ENCODE peak calls at places on chromosomes 2 and 18, in seven cellular contexts. M, G, C, V, E, O and B are unnamed samples.

GRCh38 chr2:142757111-142757510 is 120.4 kb upstream of the KYNU start:
- DNase-seq in M (no peak), E (no peak), V (no peak), O (no peak), G (no peak), C (no peak), B (no peak)

GRCh38 chr2:202490479-202490878 is 114.4 kb downstream of the BMPR2 start:
- DNase-seq in M (no peak), E (no peak), O (no peak), G (no peak), C (no peak), V (no peak), B (no peak)

GRCh38 chr2:15363142-15363541 is 198.0 kb downstream of the NBAS start:
- DNase-seq in E (no peak), G (no peak), V (no peak), M (no peak), C (no peak), O (no peak), B (no peak)

GRCh38 chr18:51427012-51427411 is 229.5 kb upstream of the MEX3C start:
- DNase-seq in E (no peak), O (no peak), C (no peak), G (no peak), M (no peak), V (no peak), B (no peak)

GRCh38 chr2:40639294-40639693 is 187.4 kb upstream of the SLC8A1 start:
- DNase-seq in E (no peak), V (no peak), G (no peak), O (no peak), C (no peak), M (no peak), B (no peak)

GRCh38 chr2:20397811-20398447 is 47.3 kb upstream of the PUM2 start:
- DNase-seq in M (no peak), G (no peak), O (no peak), V (no peak), C (no peak), E (no peak), B (no peak)

GRCh38 chr18:54223568-54224241 is 764 bp downstream of the MBD2 start:
- DNase-seq in V (peak; percentile 48), O (peak; percentile 38), C (peak; percentile 41), G (peak; percentile 73), E (peak; percentile 65), M (peak; percentile 74), B (peak; percentile 18)

GRCh38 chr2:46847185-46847710 is 68.4 kb downstream of the MCFD2 start:
- DNase-seq in G (peak; percentile 95), E (no peak), V (no peak), O (no peak), C (no peak), M (peak; percentile 91), B (no peak)

GRCh38 chr2:182866095-182866460 is 359 bp downstream of the FRZB start:
- DNase-seq in M (peak; percentile 36), V (peak; percentile 31), G (no peak), O (no peak), E (no peak), C (peak; percentile 30), B (no peak)

GRCh38 chr2:220628252-220628651 is 943.9 kb downstream of the EPHA4 start:
- DNase-seq in E (no peak), C (no peak), G (no peak), V (no peak), M (no peak), O (no peak), B (no peak)

GRCh38 chr2:217749009-217749408 is 253.8 kb downstream of the TNS1 start:
- DNase-seq in V (no peak), O (no peak), C (no peak), E (no peak), G (no peak), M (no peak), B (no peak)

GRCh38 chr2:240205348-240205747 is 64.9 kb upstream of the OTOS start:
- DNase-seq in O (no peak), E (no peak), C (no peak), V (no peak), M (no peak), G (peak; percentile 48), B (no peak)

GRCh38 chr18:48798334-48799197 is 152.2 kb downstream of the SMAD7 start:
- DNase-seq in O (no peak), G (peak; percentile 54), M (peak; percentile 20), C (peak; percentile 7), V (no peak), E (no peak), B (no peak)

GRCh38 chr2:30981101-30981500 is 157.1 kb downstream of the GALNT14 start:
- DNase-seq in E (no peak), O (no peak), V (no peak), M (no peak), G (no peak), C (no peak), B (no peak)

GRCh38 chr2:235642446-235643107 is 148.7 kb downstream of the AGAP1 start:
- DNase-seq in G (no peak), V (no peak), C (no peak), M (peak; percentile 56), O (no peak), E (no peak), B (no peak)

GRCh38 chr2:10006248-10007147 is 36.9 kb upstream of the KLF11 start:
- DNase-seq in G (peak; percentile 67), V (no peak), O (no peak), C (no peak), E (no peak), M (peak; percentile 32), B (no peak)

GRCh38 chr2:127657232-127657595 is 11.3 kb downstream of the GPR17 start:
- DNase-seq in E (no peak), V (no peak), M (no peak), O (no peak), C (no peak), G (no peak), B (no peak)

GRCh38 chr2:176193048-176193447 is 4.6 kb downstream of the HOXD1 start:
- DNase-seq in M (no peak), C (no peak), G (no peak), E (no peak), V (no peak), O (no peak), B (no peak)

GRCh38 chr18:392926-393325 is 107.6 kb downstream of the COLEC12 start:
- DNase-seq in O (no peak), E (no peak), C (no peak), G (no peak), V (no peak), M (no peak), B (no peak)

GRCh38 chr2:239532859-239533258 is 132.0 kb upstream of the HDAC4 start:
- DNase-seq in M (no peak), E (no peak), G (peak; percentile 37), O (no peak), C (no peak), V (no peak), B (no peak)

GRCh38 chr2:50783116-50783515 is 248.8 kb downstream of the NRXN1 start:
- DNase-seq in E (no peak), M (no peak), C (no peak), G (no peak), V (no peak), O (no peak), B (no peak)

GRCh38 chr2:229408356-229408755 is 137.3 kb upstream of the PID1 start:
- DNase-seq in C (no peak), M (peak; percentile 86), V (no peak), O (no peak), G (no peak), E (no peak), B (no peak)

DNA sequence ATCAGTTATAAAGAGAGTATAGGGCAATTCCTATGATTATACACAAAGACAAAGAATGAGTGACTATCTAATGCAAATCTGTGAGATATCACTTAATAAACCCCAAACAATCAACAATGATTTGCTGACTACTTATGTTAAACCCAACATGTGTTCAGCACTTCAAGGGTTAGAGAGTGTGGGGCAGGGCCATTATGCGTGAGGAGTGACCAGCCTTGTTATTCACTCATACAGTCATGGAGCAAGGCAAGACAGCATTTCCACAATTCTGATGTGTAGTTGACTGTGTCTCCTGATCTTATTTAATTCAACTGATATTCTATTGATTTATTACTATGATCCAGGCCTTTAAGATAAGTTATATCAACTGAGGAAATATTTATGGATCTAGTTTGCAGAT is 251.7 kb downstream of the CYRIA start:
- DNase-seq in G (no peak), C (no peak), E (no peak), V (no peak), O (no peak), M (no peak), B (no peak)
- TF ChIP-seq CTCF in G (no peak), C (no peak), E (no peak), V (no peak), O (no peak), M (no peak), B (no peak)

GRCh38 chr2:14137643-14138042 is 494.9 kb upstream of the LRATD1 start:
- DNase-seq in V (peak; percentile 33), G (no peak), M (no peak), E (no peak), C (peak; percentile 36), O (peak; percentile 5), B (no peak)
- TF ChIP-seq CTCF in V (no peak), G (no peak), M (no peak), E (no peak), C (no peak), O (no peak), B (no peak)

GRCh38 chr18:37567994-37568359 is 2.4 kb upstream of the CELF4 start:
- DNase-seq in M (no peak), G (no peak), O (no peak), E (no peak), V (no peak), C (no peak), B (no peak)

GRCh38 chr18:37568671-37569070 is 3.1 kb upstream of the CELF4 start:
- DNase-seq in C (no peak), M (no peak), V (no peak), G (no peak), O (no peak), E (no peak), B (no peak)

GRCh38 chr18:37572736-37573135 is 7.1 kb upstream of the CELF4 start:
- DNase-seq in C (no peak), E (no peak), O (no peak), M (no peak), G (no peak), V (no peak), B (no peak)

GRCh38 chr18:37571266-37571665 is 5.7 kb upstream of the CELF4 start:
- DNase-seq in O (no peak), C (no peak), M (no peak), G (peak; percentile 45), E (no peak), V (no peak), B (no peak)

DNA sequence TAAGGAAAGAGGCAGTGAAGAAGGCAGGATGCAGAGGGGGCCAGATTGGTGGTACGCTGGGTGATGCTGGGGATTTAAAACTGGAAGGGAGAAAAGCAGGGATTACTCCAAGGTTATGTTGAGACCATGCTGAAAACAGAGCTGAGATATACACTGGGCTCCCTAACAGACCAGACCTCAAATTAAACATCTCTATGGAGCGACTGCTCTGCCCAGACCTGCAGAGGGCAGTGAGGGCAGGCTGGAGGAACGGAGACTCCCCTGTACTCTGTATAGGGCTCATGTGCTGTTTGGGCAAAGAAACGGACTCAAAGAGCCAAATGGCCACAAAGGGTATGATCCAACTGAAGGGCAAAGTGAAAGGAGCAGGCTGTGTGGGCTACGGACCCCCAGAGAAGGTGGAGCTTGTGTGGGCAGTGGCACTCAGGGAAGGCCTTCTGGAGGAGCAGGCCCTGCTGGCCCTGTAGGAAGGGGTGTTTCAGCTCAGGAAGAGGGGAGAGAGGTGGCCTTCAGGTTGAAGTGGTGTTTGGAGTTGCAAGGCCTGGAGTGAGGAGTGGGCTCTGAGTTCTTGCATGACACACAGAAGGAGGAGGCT is 4.8 kb upstream of the CELF4 start:
- DNase-seq in O (no peak), E (no peak), G (no peak), C (no peak), V (peak; percentile 24), M (no peak), B (no peak)
- TF ChIP-seq CTCF in O (no peak), E (no peak), G (no peak), C (no peak), V (peak; percentile 24), M (no peak), B (no peak)

GRCh38 chr2:113228991-113229716 is 49.6 kb downstream of the PAX8 start:
- DNase-seq in M (no peak), C (no peak), G (no peak), V (no peak), E (no peak), O (no peak), B (no peak)
- TF ChIP-seq CTCF in M (no peak), C (no peak), G (no peak), V (no peak), E (no peak), O (no peak), B (no peak)